ENCODE peak calls at places on chromosomes 12 and 14, in four cellular contexts. G is GM12878; T is activated T-cell treated with anti-CD3 and anti-CD28 coated beads, Interleukin-2, amount 50 U/mL, for 4 hours; X is T-cell. I is an unnamed sample.

GRCh38 chr14:86838363-86838762 is 1154.6 kb downstream of the GALC start:
- ATAC-seq in X (no peak), G (peak), T (no peak), I (no peak)

GRCh38 chr12:132437252-132438138 is 52.5 kb upstream of the FBRSL1 start:
- ATAC-seq in G (no peak), T (peak), X (peak), I (no peak)

GRCh38 chr12:26187429-26187828 is 7.9 kb upstream of the SSPN start:
- ATAC-seq in T (no peak), X (no peak), G (peak), I (no peak)

GRCh38 chr12:95202691-95203476 is 14.4 kb downstream of the FGD6 start:
- ATAC-seq in X (no peak), T (no peak), G (no peak), I (no peak)

GRCh38 chr12:124428136-124428791 is 133.4 kb downstream of the RFLNA start:
- ATAC-seq in G (no peak), X (no peak), T (no peak), I (no peak)

GRCh38 chr14:70036665-70037064 is 152.1 kb downstream of the SLC8A3 start:
- ATAC-seq in G (no peak), T (no peak), X (no peak), I (no peak)

GRCh38 chr14:56487761-56488160 is 91.8 kb upstream of the TMEM260 start:
- ATAC-seq in G (no peak), X (no peak), T (no peak), I (no peak)

GRCh38 chr12:115013668-115014072 is 329.7 kb upstream of the TBX3 start:
- ATAC-seq in X (no peak), G (no peak), T (no peak), I (no peak)

GRCh38 chr12:6241495-6241894 is 41.3 kb downstream of the CD9 start:
- ATAC-seq in X (no peak), G (no peak), T (no peak), I (no peak)

GRCh38 chr12:128025856-128026255 is 241.1 kb upstream of the TMEM132C start:
- ATAC-seq in G (no peak), X (no peak), T (no peak), I (no peak)

GRCh38 chr12:93908846-93909592 is 231.8 kb downstream of the CRADD start:
- ATAC-seq in T (no peak), G (no peak), X (no peak), I (no peak)

GRCh38 chr12:103944964-103945363 is 14.8 kb downstream of the HSP90B1 start:
- ATAC-seq in T (peak), X (no peak), G (no peak), I (no peak)

GRCh38 chr12:109461846-109462766 is 15.0 kb downstream of the KCTD10 start:
- ATAC-seq in T (no peak), X (no peak), G (no peak), I (no peak)

GRCh38 chr12:50537538-50537919 is 32.7 kb downstream of the DIP2B start:
- ATAC-seq in X (no peak), T (peak), G (peak), I (no peak)

GRCh38 chr14:74975059-74975810 is 19.8 kb upstream of the PGF start:
- ATAC-seq in G (no peak), T (no peak), X (no peak), I (no peak)

GRCh38 chr14:61860294-61860918 is 98.2 kb downstream of the SNAPC1 start:
- ATAC-seq in X (peak), G (peak), T (peak), I (peak)

GRCh38 chr14:55519473-55520080 is 60.4 kb upstream of the KTN1 start:
- ATAC-seq in X (no peak), T (no peak), G (peak), I (no peak)

GRCh38 chr12:133129368-133130037 is 571 bp downstream of the ZNF891 start:
- ATAC-seq in T (peak), G (peak), X (no peak), I (no peak)

GRCh38 chr12:15899282-15899870 is 11.8 kb upstream of the DERA start:
- ATAC-seq in G (peak), T (no peak), X (no peak), I (no peak)

GRCh38 chr12:57143454-57143853 is 4.0 kb downstream of the LRP1-AS start:
- ATAC-seq in X (peak), T (peak), G (no peak), I (no peak)

GRCh38 chr14:26866741-26867140 is 268.9 kb upstream of the NOVA1 start:
- ATAC-seq in G (no peak), X (no peak), T (no peak), I (no peak)

GRCh38 chr14:37598085-37598972 is 2.9 kb downstream of the TTC6 start:
- ATAC-seq in G (no peak), X (no peak), T (no peak), I (no peak)

GRCh38 chr12:63400746-63401145 is 249.7 kb upstream of the AVPR1A start:
- ATAC-seq in G (peak), T (no peak), X (no peak), I (no peak)